ENCODE peak calls at places on chromosomes 4 and X, in eight cellular contexts. I is cardiac fibroblast; N is Kasumi-1; G is CD8-positive, alpha-beta memory T cell; D is activated naive CD8-positive, alpha-beta T cell treated with anti-CD3 and anti-CD28 coated beads, Interleukin-2, amount 50 U/mL, for 16 hours; J is T-helper 1 cell; U is tibial nerve; P is aorta. M is an unnamed sample.

GRCh38 chr4:138494931-138495330 is 252.8 kb upstream of the SLC7A11 start:
- DNase-seq in G (no peak), P (no peak), D (no peak), U (no peak), I (peak), J (no peak), N (peak), M (no peak)

GRCh38 chr4:15695240-15695699 is 7.6 kb upstream of the BST1 start:
- DNase-seq in D (no peak), I (peak), P (no peak), G (no peak), J (no peak), U (no peak), N (no peak), M (no peak)

GRCh38 chr4:39237179-39237578 is 54.9 kb downstream of the WDR19 start:
- DNase-seq in D (no peak), I (peak), U (no peak), P (no peak), J (no peak), N (no peak), G (no peak), M (no peak)

GRCh38 chr4:176545886-176546285 is 226.1 kb downstream of the SPCS3 start:
- DNase-seq in G (no peak), U (no peak), D (no peak), I (peak), N (no peak), J (no peak), P (no peak), M (no peak)

GRCh38 chr4:166737430-166737829 is 496.9 kb downstream of the SPOCK3 start:
- DNase-seq in N (no peak), J (no peak), I (no peak), D (no peak), U (no peak), G (no peak), P (no peak), M (no peak)

GRCh38 chr4:83240379-83240875 is 44.2 kb downstream of the COQ2 start:
- DNase-seq in P (no peak), U (no peak), N (peak), G (no peak), I (no peak), J (no peak), D (no peak), M (no peak)

GRCh38 chr4:2413821-2414610 is 4.4 kb downstream of the ZFYVE28 start:
- DNase-seq in I (peak), U (no peak), J (no peak), P (peak), D (no peak), G (peak), N (no peak), M (peak)

GRCh38 chr4:89110541-89110985 is 770 bp upstream of the TIGD2 start:
- DNase-seq in I (no peak), P (no peak), U (no peak), G (no peak), J (no peak), D (no peak), N (no peak), M (no peak)

GRCh38 chrX:44874481-44875184 is 1.6 kb downstream of the KDM6A start:
- DNase-seq in N (peak), P (no peak), J (peak), G (peak), D (no peak), I (peak), U (peak), M (peak)

GRCh38 chr4:76545161-76545884 is 110.3 kb downstream of the SHROOM3 start:
- DNase-seq in N (peak), U (no peak), I (peak), G (no peak), J (no peak), D (no peak), P (no peak), M (peak)

M was measured in immature natural killer cell.